ENCODE peak calls at places on chromosomes 5 and 9, in nine cellular contexts. Q, O, K, I, G, W, S, J and C are unnamed samples.
A peak's percentile ranks its signal among the peaks of the same experiment; 100 is the strongest.

GRCh38 chr5:159814810-159815585 is 101.3 kb upstream of the ADRA1B start:
- DNase-seq in I (no peak), K (no peak), O (no peak), Q (no peak), S (no peak), W (no peak), G (no peak), J (no peak), C (no peak)

GRCh38 chr5:89012361-89012760 is 129.4 kb upstream of the MEF2C start:
- DNase-seq in S (no peak), J (peak; percentile 54), I (peak; percentile 18), W (no peak), K (no peak), G (no peak), O (no peak), Q (no peak), C (no peak)

GRCh38 chr9:68492801-68493200 is 47.9 kb downstream of the TMEM252 start:
- DNase-seq in O (no peak), G (no peak), K (no peak), I (no peak), Q (no peak), J (no peak), S (no peak), W (no peak), C (no peak)

GRCh38 chr9:137968235-137968634 is 90.7 kb downstream of the CACNA1B start:
- DNase-seq in K (no peak), I (peak; percentile 55), S (no peak), G (no peak), Q (no peak), J (no peak), W (no peak), O (no peak), C (no peak)

GRCh38 chr5:54390015-54390414 is 65.5 kb upstream of the HSPB3 start:
- DNase-seq in W (peak; percentile 70), S (peak; percentile 96), I (no peak), Q (no peak), K (peak; percentile 83), O (peak; percentile 95), G (peak; percentile 48), J (peak; percentile 43), C (peak; percentile 76)

GRCh38 chr5:32030686-32031478 is 143.2 kb downstream of the GOLPH3 start:
- DNase-seq in Q (no peak), W (peak; percentile 67), K (no peak), I (no peak), J (no peak), O (no peak), S (peak; percentile 55), G (no peak), C (no peak)

GRCh38 chr9:36925033-36925432 is 109.0 kb downstream of the PAX5 start:
- DNase-seq in W (no peak), O (no peak), S (peak; percentile 63), K (no peak), J (no peak), I (no peak), G (no peak), Q (no peak), C (no peak)

GRCh38 chr5:83721878-83722779 is 1.5 kb upstream of the HAPLN1 start:
- DNase-seq in G (peak; percentile 92), J (peak; percentile 13), W (peak; percentile 78), Q (no peak), I (peak; percentile 85), S (peak; percentile 80), O (peak; percentile 77), K (peak; percentile 71), C (no peak)

GRCh38 chr9:135069556-135070197 is 17.8 kb upstream of the OLFM1 start:
- DNase-seq in S (no peak), I (no peak), Q (no peak), J (no peak), O (no peak), W (no peak), G (no peak), K (no peak), C (no peak)

GRCh38 chr9:22117511-22118388 is 108.6 kb upstream of the CDKN2B start:
- DNase-seq in J (no peak), Q (no peak), K (no peak), G (peak; percentile 67), S (peak; percentile 93), W (peak; percentile 80), I (peak; percentile 56), O (no peak), C (no peak)

GRCh38 chr5:176679365-176680225 is 32.3 kb downstream of the TSPAN17 start:
- DNase-seq in G (no peak), O (no peak), K (no peak), W (no peak), S (no peak), Q (no peak), J (no peak), I (peak; percentile 42), C (no peak)

GRCh38 chr9:114580609-114581193 is 6.9 kb upstream of the ATP6V1G1 start:
- DNase-seq in W (peak; percentile 22), Q (no peak), K (no peak), S (no peak), J (no peak), I (peak; percentile 21), G (no peak), O (no peak), C (no peak)

GRCh38 chr5:146560205-146560812 is 44.3 kb upstream of the GPR151 start:
- DNase-seq in W (no peak), O (no peak), I (peak; percentile 70), G (no peak), S (peak; percentile 76), J (no peak), K (no peak), Q (no peak), C (no peak)

GRCh38 chr5:171521219-171521633 is 101.8 kb downstream of the FGF18 start:
- DNase-seq in G (no peak), I (peak; percentile 52), W (peak; percentile 90), O (no peak), J (no peak), K (no peak), S (peak; percentile 91), Q (no peak), C (peak; percentile 67)

GRCh38 chr5:135707302-135707701 is 127.2 kb upstream of the SLC25A48 start:
- DNase-seq in O (no peak), I (no peak), Q (no peak), S (no peak), K (no peak), G (no peak), J (no peak), W (no peak), C (no peak)

GRCh38 chr5:74243634-74244033 is 396.9 kb downstream of the ENC1 start:
- DNase-seq in O (no peak), K (no peak), J (peak; percentile 1), W (peak; percentile 60), Q (no peak), S (peak; percentile 53), I (no peak), G (no peak), C (no peak)

GRCh38 chr9:129835860-129836223 is 584 bp downstream of the USP20 start:
- DNase-seq in S (peak; percentile 61), J (no peak), W (no peak), K (no peak), G (no peak), I (peak; percentile 52), Q (no peak), O (no peak), C (no peak)

GRCh38 chr9:93677641-93678136 is 101.3 kb downstream of the PHF2 start:
- DNase-seq in S (no peak), I (no peak), O (no peak), J (no peak), Q (no peak), G (peak; percentile 14), W (no peak), K (no peak), C (no peak)

GRCh38 chr9:96515629-96516470 is 65.9 kb downstream of the HABP4 start:
- DNase-seq in O (no peak), Q (no peak), J (no peak), S (no peak), G (no peak), K (no peak), W (no peak), I (no peak), C (no peak)

GRCh38 chr5:136905571-136905970 is 540.2 kb upstream of the TRPC7 start:
- DNase-seq in J (no peak), S (peak; percentile 81), I (no peak), W (no peak), K (no peak), O (no peak), Q (no peak), G (no peak), C (no peak)